ENCODE peak calls at places on chromosomes 11 and 22, in five cellular contexts. S is OCI-LY7, F is NCI-H345, I is left ventricle myocardium inferior, Q is hypothalamus. K is an unnamed sample.

GRCh38 chr22:43860126-43860525 is 2.2 kb downstream of the SULT4A1 start:
- DNase-seq in S (no peak), F (no peak), I (no peak), Q (no peak), K (no peak)

GRCh38 chr11:124799384-124800225 is 601 bp downstream of the MSANTD2 start:
- DNase-seq in S (peak; percentile 62), F (peak; percentile 38), I (peak; percentile 22), Q (peak; percentile 24), K (peak; percentile 11)

GRCh38 chr11:36362902-36363301 is 66.8 kb downstream of the PRR5L start:
- DNase-seq in S (no peak), F (no peak), I (no peak), Q (no peak), K (no peak)

GRCh38 chr11:133157180-133157579 is 375.1 kb downstream of the OPCML start:
- DNase-seq in S (no peak), F (peak; percentile 24), I (no peak), Q (no peak), K (no peak)

GRCh38 chr11:19253149-19253540 is 12.4 kb upstream of the E2F8 start:
- DNase-seq in S (no peak), F (peak; percentile 29), I (no peak), Q (no peak), K (no peak)

GRCh38 chr11:114447444-114447843 is 8.2 kb downstream of the REXO2 start:
- DNase-seq in S (no peak), F (no peak), I (no peak), Q (no peak), K (no peak)

GRCh38 chr11:2778630-2779498 is 79.1 kb upstream of the KCNQ1OT1 start:
- DNase-seq in S (no peak), F (peak; percentile 42), I (peak; percentile 78), Q (peak; percentile 60), K (no peak)

GRCh38 chr22:43919106-43919965 is 4.3 kb upstream of the PNPLA3 start:
- DNase-seq in S (no peak), F (no peak), I (no peak), Q (no peak), K (no peak)

GRCh38 chr11:64751580-64751979 is 7.6 kb upstream of the RASGRP2 start:
- DNase-seq in S (no peak), F (no peak), I (no peak), Q (no peak), K (no peak)

GRCh38 chr22:19607198-19608113 is 83.2 kb upstream of the CLDN5 start:
- DNase-seq in S (peak; percentile 26), F (peak; percentile 85), I (no peak), Q (no peak), K (no peak)

GRCh38 chr11:50169634-50170033 is 137.0 kb downstream of the OR4C45 start:
- DNase-seq in S (no peak), F (no peak), I (no peak), Q (no peak), K (no peak)

GRCh38 chr11:3139481-3140290 is 25.4 kb downstream of the OSBPL5 start:
- DNase-seq in S (no peak), F (no peak), I (peak; percentile 12), Q (no peak), K (no peak)

GRCh38 chr11:72618801-72619200 is 55.4 kb downstream of the PDE2A start:
- DNase-seq in S (no peak), F (no peak), I (no peak), Q (no peak), K (no peak)

GRCh38 chr22:42461511-42461910 is 29.3 kb upstream of the NFAM1 start:
- DNase-seq in S (no peak), F (peak; percentile 91), I (no peak), Q (no peak), K (no peak)

GRCh38 chr11:133825156-133825555 is 20.2 kb downstream of the SPATA19 start:
- DNase-seq in S (no peak), F (no peak), I (no peak), Q (no peak), K (no peak)

GRCh38 chr11:46220313-46220712 is 57.1 kb upstream of the CREB3L1 start:
- DNase-seq in S (no peak), F (no peak), I (no peak), Q (no peak), K (no peak)

GRCh38 chr11:105673089-105673488 is 63.2 kb downstream of the GRIA4 start:
- DNase-seq in S (peak; percentile 7), F (no peak), I (no peak), Q (no peak), K (no peak)

K was measured in activated T-cell treated with anti-CD3 and anti-CD28 coated beads for 24 hours.